ENCODE peak calls at places on chromosomes 16 and 17, in five cellular contexts. One of them, this sample, is unnamed.

GRCh38 chr17:80217703-80218362 is 2.3 kb downstream of the SGSH start:
- DNase-seq in cardiac fibroblast: no peak
- DNase-seq in spleen: no peak
- DNase-seq in fibroblast of pulmonary artery: no peak
- DNase-seq in fibroblast of mammary gland: no peak
- DNase-seq in this sample: no peak

GRCh38 chr17:75869282-75870141 is 8.9 kb downstream of the TRIM47 start:
- DNase-seq in cardiac fibroblast: peak; percentile 79
- DNase-seq in spleen: no peak
- DNase-seq in fibroblast of pulmonary artery: peak; percentile 79
- DNase-seq in fibroblast of mammary gland: peak; percentile 74
- DNase-seq in this sample: peak; percentile 61

GRCh38 chr17:76801706-76802105 is 63.8 kb downstream of the MFSD11 start:
- DNase-seq in cardiac fibroblast: no peak
- DNase-seq in spleen: no peak
- DNase-seq in fibroblast of pulmonary artery: no peak
- DNase-seq in fibroblast of mammary gland: no peak
- DNase-seq in this sample: no peak

GRCh38 chr17:2610640-2611175 is 17.3 kb downstream of the PAFAH1B1 start:
- DNase-seq in cardiac fibroblast: no peak
- DNase-seq in spleen: no peak
- DNase-seq in fibroblast of pulmonary artery: no peak
- DNase-seq in fibroblast of mammary gland: peak; percentile 17
- DNase-seq in this sample: no peak

GRCh38 chr17:28059675-28060074 is 17.2 kb downstream of the NLK start:
- DNase-seq in cardiac fibroblast: no peak
- DNase-seq in spleen: no peak
- DNase-seq in fibroblast of pulmonary artery: no peak
- DNase-seq in fibroblast of mammary gland: no peak
- DNase-seq in this sample: no peak

GRCh38 chr17:75088902-75089417 is 1.2 kb downstream of the SLC16A5 start:
- DNase-seq in cardiac fibroblast: no peak
- DNase-seq in spleen: no peak
- DNase-seq in fibroblast of pulmonary artery: no peak
- DNase-seq in fibroblast of mammary gland: peak; percentile 60
- DNase-seq in this sample: no peak

GRCh38 chr16:67804853-67805542 is 1.4 kb downstream of the RANBP10 start:
- DNase-seq in cardiac fibroblast: no peak
- DNase-seq in spleen: no peak
- DNase-seq in fibroblast of pulmonary artery: no peak
- DNase-seq in fibroblast of mammary gland: no peak
- DNase-seq in this sample: no peak

GRCh38 chr17:71176315-71176714 is 944.5 kb upstream of the SOX9 start:
- DNase-seq in cardiac fibroblast: no peak
- DNase-seq in spleen: no peak
- DNase-seq in fibroblast of pulmonary artery: no peak
- DNase-seq in fibroblast of mammary gland: no peak
- DNase-seq in this sample: no peak

GRCh38 chr17:64781394-64781793 is 119.3 kb upstream of the SMURF2 start:
- DNase-seq in cardiac fibroblast: peak; percentile 24
- DNase-seq in spleen: peak; percentile 95
- DNase-seq in fibroblast of pulmonary artery: no peak
- DNase-seq in fibroblast of mammary gland: no peak
- DNase-seq in this sample: no peak
- H3K4me3 ChIP-seq in cardiac fibroblast: no peak overlapping the region
- H3K4me3 ChIP-seq in spleen: peak overlapping the region; percentile 42
- H3K4me3 ChIP-seq in fibroblast of pulmonary artery: no peak overlapping the region
- H3K4me3 ChIP-seq in fibroblast of mammary gland: no peak overlapping the region
- H3K4me3 ChIP-seq in this sample: peak overlapping the region; percentile 5

GRCh38 chr17:44349553-44350070 is 4.5 kb downstream of the GRN start:
- DNase-seq in cardiac fibroblast: no peak
- DNase-seq in spleen: no peak
- DNase-seq in fibroblast of pulmonary artery: no peak
- DNase-seq in fibroblast of mammary gland: no peak
- DNase-seq in this sample: no peak
- H3K4me3 ChIP-seq in cardiac fibroblast: no peak overlapping the region
- H3K4me3 ChIP-seq in spleen: no peak overlapping the region
- H3K4me3 ChIP-seq in fibroblast of pulmonary artery: no peak overlapping the region
- H3K4me3 ChIP-seq in fibroblast of mammary gland: no peak overlapping the region
- H3K4me3 ChIP-seq in this sample: no peak overlapping the region

DNA sequence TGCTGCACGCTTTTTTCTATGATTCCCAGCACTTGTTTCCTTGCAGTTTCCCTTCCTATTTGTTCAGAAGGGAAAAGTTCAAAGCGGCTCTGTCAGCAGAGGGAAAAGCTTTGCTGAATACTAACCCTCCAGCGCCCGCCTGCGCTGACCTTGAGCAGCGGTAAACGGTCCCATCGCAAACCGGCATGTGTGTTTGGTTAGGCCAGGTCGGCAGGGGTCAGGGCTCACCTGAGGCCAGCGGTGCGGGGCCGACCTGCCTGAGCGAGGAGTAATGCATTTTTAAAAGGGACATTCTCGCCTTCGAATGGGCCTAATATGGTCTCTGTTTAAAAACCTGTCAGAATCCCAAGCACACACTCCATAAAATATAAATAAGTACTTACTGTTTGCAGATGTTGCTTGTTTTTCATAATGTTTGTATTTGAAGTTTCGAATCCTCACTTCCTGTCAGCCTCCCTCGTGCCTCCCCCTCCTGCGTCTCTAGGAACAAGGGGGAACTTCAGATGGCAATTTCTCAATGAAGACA is 110.1 kb downstream of the IRX3 start:
- DNase-seq in cardiac fibroblast: no peak
- DNase-seq in spleen: no peak
- DNase-seq in fibroblast of pulmonary artery: no peak
- DNase-seq in fibroblast of mammary gland: no peak
- DNase-seq in this sample: no peak
- H3K4me3 ChIP-seq in cardiac fibroblast: no peak overlapping the region
- H3K4me3 ChIP-seq in spleen: no peak overlapping the region
- H3K4me3 ChIP-seq in fibroblast of pulmonary artery: no peak overlapping the region
- H3K4me3 ChIP-seq in fibroblast of mammary gland: no peak overlapping the region
- H3K4me3 ChIP-seq in this sample: no peak overlapping the region

GRCh38 chr16:12303649-12304048 is 327.1 kb downstream of the SNX29 start:
- DNase-seq in cardiac fibroblast: no peak
- DNase-seq in spleen: no peak
- DNase-seq in fibroblast of pulmonary artery: peak; percentile 16
- DNase-seq in fibroblast of mammary gland: peak; percentile 25
- DNase-seq in this sample: no peak
- H3K4me3 ChIP-seq in cardiac fibroblast: no peak overlapping the region
- H3K4me3 ChIP-seq in spleen: no peak overlapping the region
- H3K4me3 ChIP-seq in fibroblast of pulmonary artery: no peak overlapping the region
- H3K4me3 ChIP-seq in fibroblast of mammary gland: no peak overlapping the region
- H3K4me3 ChIP-seq in this sample: no peak overlapping the region

GRCh38 chr17:31321481-31321880 is at the start of gene EVI2A:
- DNase-seq in cardiac fibroblast: peak; percentile 81
- DNase-seq in spleen: peak; percentile 80
- DNase-seq in fibroblast of pulmonary artery: peak; percentile 83
- DNase-seq in fibroblast of mammary gland: peak; percentile 92
- DNase-seq in this sample: peak; percentile 67
- H3K4me3 ChIP-seq in cardiac fibroblast: no peak within 1 kb of the TSS
- H3K4me3 ChIP-seq in spleen: peak within 1 kb of the TSS; percentile 28
- H3K4me3 ChIP-seq in fibroblast of pulmonary artery: peak within 1 kb of the TSS; percentile 25
- H3K4me3 ChIP-seq in fibroblast of mammary gland: peak within 1 kb of the TSS; percentile 39
- H3K4me3 ChIP-seq in this sample: peak within 1 kb of the TSS; percentile 1

GRCh38 chr17:81341347-81342061 is 46.4 kb upstream of the SLC38A10 start:
- DNase-seq in cardiac fibroblast: peak; percentile 39
- DNase-seq in spleen: peak; percentile 72
- DNase-seq in fibroblast of pulmonary artery: no peak
- DNase-seq in fibroblast of mammary gland: peak; percentile 21
- DNase-seq in this sample: no peak
- H3K4me3 ChIP-seq in cardiac fibroblast: peak overlapping the region; percentile 26
- H3K4me3 ChIP-seq in spleen: peak overlapping the region; percentile 63
- H3K4me3 ChIP-seq in fibroblast of pulmonary artery: peak overlapping the region; percentile 97
- H3K4me3 ChIP-seq in fibroblast of mammary gland: peak overlapping the region; percentile 39
- H3K4me3 ChIP-seq in this sample: peak overlapping the region; percentile 96

DNA sequence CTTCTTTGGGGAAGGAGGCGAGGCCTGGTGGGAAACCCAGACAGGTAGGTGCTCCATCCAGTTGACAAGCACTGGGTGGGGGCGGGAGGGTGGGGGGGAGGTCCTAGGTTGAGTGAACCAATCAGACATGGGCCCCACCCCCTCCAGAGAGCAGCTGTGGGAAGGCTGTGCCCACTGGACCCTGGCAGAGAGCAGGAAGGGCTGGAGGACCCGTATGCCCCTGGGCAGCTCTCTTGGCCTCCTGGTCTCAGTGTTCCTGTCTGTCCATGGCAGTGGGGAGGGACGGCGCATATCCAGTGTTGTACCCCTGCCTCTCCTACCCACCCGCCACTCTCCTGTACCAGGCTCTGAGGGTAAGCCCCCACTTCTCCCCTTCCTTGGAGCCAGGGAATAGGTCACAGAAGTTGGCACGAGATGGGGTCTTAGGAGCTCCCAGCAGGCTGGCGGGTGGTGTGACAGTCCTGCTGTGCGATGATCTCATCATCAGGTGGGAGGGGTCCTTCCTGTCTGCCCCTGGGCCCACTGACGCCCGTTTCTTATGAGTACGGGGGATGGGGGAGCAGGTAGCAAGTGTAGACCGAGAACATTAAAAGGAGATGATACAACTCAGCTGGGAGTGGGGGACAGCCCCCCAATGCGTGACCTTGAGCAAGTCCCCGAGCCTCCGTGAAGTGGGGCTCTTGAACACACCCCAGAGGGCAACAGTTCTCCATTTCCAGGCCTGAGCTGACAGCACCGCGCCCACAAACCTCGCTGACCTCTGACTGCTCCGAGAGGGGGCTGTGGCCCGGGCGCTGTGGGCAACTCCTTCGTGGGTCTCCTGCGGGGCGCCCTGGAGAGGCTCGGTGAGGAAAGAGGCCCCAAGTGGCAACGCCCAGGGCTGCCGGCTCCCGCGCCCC is 1.2 kb upstream of the ZFPM1 start:
- DNase-seq in cardiac fibroblast: no peak
- DNase-seq in spleen: no peak
- DNase-seq in fibroblast of pulmonary artery: no peak
- DNase-seq in fibroblast of mammary gland: no peak
- DNase-seq in this sample: no peak
- H3K4me3 ChIP-seq in cardiac fibroblast: no peak overlapping the region
- H3K4me3 ChIP-seq in spleen: peak overlapping the region; percentile 41
- H3K4me3 ChIP-seq in fibroblast of pulmonary artery: no peak overlapping the region
- H3K4me3 ChIP-seq in fibroblast of mammary gland: no peak overlapping the region
- H3K4me3 ChIP-seq in this sample: peak overlapping the region; percentile 48

GRCh38 chr17:50273654-50274040 is 619 bp upstream of the TMEM92 start:
- DNase-seq in cardiac fibroblast: no peak
- DNase-seq in spleen: peak; percentile 70
- DNase-seq in fibroblast of pulmonary artery: no peak
- DNase-seq in fibroblast of mammary gland: no peak
- DNase-seq in this sample: no peak
- H3K4me3 ChIP-seq in cardiac fibroblast: no peak overlapping the region
- H3K4me3 ChIP-seq in spleen: no peak overlapping the region
- H3K4me3 ChIP-seq in fibroblast of pulmonary artery: no peak overlapping the region
- H3K4me3 ChIP-seq in fibroblast of mammary gland: peak overlapping the region; percentile 47
- H3K4me3 ChIP-seq in this sample: peak overlapping the region; percentile 46

GRCh38 chr17:60613325-60613724 is 13.3 kb downstream of the PPM1D start:
- DNase-seq in cardiac fibroblast: no peak
- DNase-seq in spleen: no peak
- DNase-seq in fibroblast of pulmonary artery: no peak
- DNase-seq in fibroblast of mammary gland: no peak
- DNase-seq in this sample: no peak
- H3K4me3 ChIP-seq in cardiac fibroblast: no peak overlapping the region
- H3K4me3 ChIP-seq in spleen: no peak overlapping the region
- H3K4me3 ChIP-seq in fibroblast of pulmonary artery: no peak overlapping the region
- H3K4me3 ChIP-seq in fibroblast of mammary gland: no peak overlapping the region
- H3K4me3 ChIP-seq in this sample: no peak overlapping the region

GRCh38 chr16:75965504-75966374 is 239.4 kb upstream of the CPHXL start:
- DNase-seq in cardiac fibroblast: no peak
- DNase-seq in spleen: no peak
- DNase-seq in fibroblast of pulmonary artery: no peak
- DNase-seq in fibroblast of mammary gland: peak; percentile 53
- DNase-seq in this sample: no peak
- H3K4me3 ChIP-seq in cardiac fibroblast: no peak overlapping the region
- H3K4me3 ChIP-seq in spleen: no peak overlapping the region
- H3K4me3 ChIP-seq in fibroblast of pulmonary artery: no peak overlapping the region
- H3K4me3 ChIP-seq in fibroblast of mammary gland: no peak overlapping the region
- H3K4me3 ChIP-seq in this sample: no peak overlapping the region

This sample was measured in astrocyte of the cerebellum.